ENCODE peak calls at places on chromosomes 3 and 15, in four cellular contexts. C, J, U and L are unnamed samples.

GRCh38 chr15:64560998-64561397 is 100.6 kb downstream of the ZNF609 start:
- DNase-seq in U (no peak), J (no peak), C (no peak), L (no peak)

GRCh38 chr15:72967836-72968530 is 84.3 kb upstream of the NEO1 start:
- DNase-seq in C (no peak), U (no peak), J (no peak), L (no peak)

GRCh38 chr3:131174752-131175151 is 148.1 kb downstream of the NEK11 start:
- DNase-seq in J (no peak), C (no peak), U (peak), L (no peak)

GRCh38 chr3:122918576-122919290 is 108.8 kb downstream of the SEMA5B start:
- DNase-seq in U (peak), J (peak), C (no peak), L (no peak)

GRCh38 chr15:74821790-74822158 is 4.7 kb upstream of the CPLX3 start:
- DNase-seq in C (no peak), U (no peak), J (no peak), L (no peak)

GRCh38 chr3:174342941-174343431 is 516.1 kb upstream of the NAALADL2 start:
- DNase-seq in U (peak), J (no peak), C (no peak), L (no peak)

GRCh38 chr3:16550305-16550675 is 36.8 kb upstream of the RFTN1 start:
- DNase-seq in U (no peak), J (no peak), C (no peak), L (no peak)

GRCh38 chr15:73324496-73325170 is 44.1 kb downstream of the HCN4 start:
- DNase-seq in C (peak), J (no peak), U (no peak), L (no peak)

GRCh38 chr3:150059729-150060128 is 89.0 kb upstream of the PFN2 start:
- DNase-seq in U (no peak), C (no peak), J (no peak), L (no peak)

GRCh38 chr3:53131136-53131495 is 881 bp upstream of the RFT1 start:
- DNase-seq in U (no peak), J (no peak), C (peak), L (no peak)
- H3K27ac ChIP-seq in U (peak), J (peak), C (peak), L (peak)

GRCh38 chr3:58874248-58874741 is 175.5 kb downstream of the CFAP20DC start:
- DNase-seq in U (peak), C (no peak), J (peak), L (no peak)
- H3K27ac ChIP-seq in U (peak), C (no peak), J (peak), L (no peak)

GRCh38 chr3:57985176-57985976 is 22.8 kb upstream of the FLNB start:
- DNase-seq in C (no peak), U (no peak), J (no peak), L (no peak)
- H3K27ac ChIP-seq in C (no peak), U (no peak), J (no peak), L (no peak)

GRCh38 chr3:140423146-140423545 is 254.7 kb upstream of the TRIM42 start:
- DNase-seq in J (no peak), U (no peak), C (no peak), L (no peak)
- H3K27ac ChIP-seq in J (no peak), U (no peak), C (no peak), L (no peak)

GRCh38 chr15:101027273-101027901 is 108.2 kb downstream of the LRRK1 start:
- DNase-seq in U (no peak), C (peak), J (no peak), L (peak)

GRCh38 chr15:101025896-101026631 is 106.9 kb downstream of the LRRK1 start:
- DNase-seq in C (peak), J (no peak), U (no peak), L (no peak)

GRCh38 chr15:101025116-101025885 is 106.1 kb downstream of the LRRK1 start:
- DNase-seq in U (no peak), J (no peak), C (peak), L (peak)

GRCh38 chr15:101027920-101028319 is 108.8 kb downstream of the LRRK1 start:
- DNase-seq in J (no peak), U (no peak), C (peak), L (no peak)

DNA sequence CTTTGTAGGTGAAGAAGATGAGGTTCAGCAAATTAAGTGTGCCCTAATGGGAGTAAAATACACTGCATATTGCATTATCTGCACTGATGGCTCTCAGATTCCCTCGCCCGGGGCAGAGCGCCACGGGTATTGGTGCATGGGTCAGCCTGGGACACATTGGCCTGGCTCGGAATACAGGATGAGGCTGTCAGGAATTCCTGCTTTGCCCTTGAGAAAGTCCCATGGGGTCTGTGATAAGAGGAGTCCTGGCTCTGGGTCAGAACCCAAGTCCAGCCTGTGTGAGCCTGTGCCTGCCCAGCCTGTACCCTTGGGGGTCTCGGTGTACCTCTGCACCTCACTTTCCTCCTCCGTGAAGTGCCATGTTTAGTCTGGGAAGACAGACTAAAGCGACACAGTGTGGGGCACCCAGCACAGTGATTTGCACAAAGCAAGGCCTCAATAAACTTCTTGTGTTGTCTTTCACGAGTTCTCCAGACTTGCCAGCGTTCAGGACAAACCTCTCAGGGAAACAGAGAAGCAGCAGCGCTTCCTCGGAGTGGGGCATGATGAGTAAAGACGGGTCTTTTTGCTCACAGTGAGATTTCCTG is 107.6 kb downstream of the LRRK1 start:
- DNase-seq in U (no peak), C (peak), J (no peak), L (no peak)
- H3K27ac ChIP-seq in U (no peak), C (no peak), J (no peak), L (no peak)